ENCODE peak calls at places on chromosomes 5 and 9, in seven cellular contexts. T, L, V, B, P, F and W are unnamed samples. For H3K4me1, the result is how much of the 10 kb centered on the place peaks cover.

GRCh38 chr9:136010615-136011341 is 49.6 kb upstream of the UBAC1 start:
- DNase-seq in T (no peak), L (no peak), V (no peak), B (no peak), P (no peak), F (no peak), W (no peak)

GRCh38 chr5:14683906-14684455 is 19.5 kb downstream of the OTULIN start:
- DNase-seq in T (no peak), L (no peak), V (no peak), B (no peak), P (no peak), F (no peak), W (no peak)

GRCh38 chr5:26700759-26701384 is 337.5 kb downstream of the CDH9 start:
- DNase-seq in T (peak), L (no peak), V (no peak), B (peak), P (no peak), F (no peak), W (no peak)

GRCh38 chr5:90519081-90519480 is 10.3 kb downstream of the LYSMD3 start:
- DNase-seq in T (no peak), L (no peak), V (no peak), B (no peak), P (no peak), F (no peak), W (no peak)

GRCh38 chr9:85522459-85523092 is 219.2 kb downstream of the AGTPBP1 start:
- DNase-seq in T (peak), L (peak), V (no peak), B (peak), P (no peak), F (no peak), W (peak)

GRCh38 chr9:111925784-111926183 is 29.2 kb downstream of the UGCG start:
- DNase-seq in T (no peak), L (no peak), V (no peak), B (no peak), P (no peak), F (no peak), W (no peak)

GRCh38 chr9:18359335-18359734 is 114.6 kb upstream of the ADAMTSL1 start:
- DNase-seq in T (no peak), L (peak), V (no peak), B (no peak), P (no peak), F (no peak), W (no peak)

GRCh38 chr9:20591223-20591622 is 31.1 kb downstream of the MLLT3 start:
- DNase-seq in T (no peak), L (no peak), V (no peak), B (no peak), P (no peak), F (no peak), W (no peak)

DNA sequence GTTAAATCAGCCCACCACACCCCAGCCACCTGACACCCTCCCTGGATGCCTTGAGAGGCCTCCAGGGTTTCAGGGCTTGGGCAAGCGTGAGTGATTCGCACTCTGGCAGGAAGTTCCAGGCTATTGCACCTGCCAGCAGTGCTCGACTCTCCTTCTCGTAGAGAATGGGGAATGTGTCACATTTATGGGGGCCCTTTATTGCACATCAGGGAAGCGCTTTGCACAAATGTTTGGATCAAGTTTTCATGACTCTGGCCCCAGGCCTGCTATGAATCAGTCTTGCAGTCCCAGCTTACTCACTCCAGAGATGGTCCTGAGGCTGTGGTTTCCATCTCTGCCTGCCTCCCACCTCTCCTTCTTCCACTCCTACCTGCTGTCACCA is 66.1 kb upstream of the ADRA1B start:
- DNase-seq in T (no peak), L (peak), V (no peak), B (no peak), P (no peak), F (no peak), W (no peak)
- H3K27ac ChIP-seq in T (no peak), L (no peak), V (no peak), B (no peak), P (no peak), F (no peak), W (no peak)

GRCh38 chr5:139839918-139840317 is 44.3 kb downstream of the PSD2 start:
- DNase-seq in T (no peak), L (no peak), V (no peak), B (no peak), P (peak), F (no peak), W (peak)
- TF ChIP-seq CTCF in T (no peak), L (no peak), V (no peak), B (no peak), P (no peak), F (no peak), W (no peak)

GRCh38 chr5:160484644-160485043 is 63.0 kb downstream of the PTTG1 start:
- DNase-seq in T (no peak), L (no peak), V (no peak), B (no peak), P (no peak), F (no peak), W (no peak)
- H3K4me1 ChIP-seq in T (under half), L (under half), V (under half), B (under half), P (under half), F (under half), W (under half)

GRCh38 chr5:160464466-160464797 is 42.8 kb downstream of the PTTG1 start:
- DNase-seq in T (no peak), L (no peak), V (no peak), B (no peak), P (no peak), F (no peak), W (no peak)
- H3K27ac ChIP-seq in T (no peak), L (no peak), V (no peak), B (no peak), P (no peak), F (no peak), W (no peak)

GRCh38 chr9:132412089-132412488 is 2.1 kb downstream of the CFAP77 start:
- DNase-seq in T (peak), L (peak), V (no peak), B (peak), P (no peak), F (no peak), W (no peak)
- TF ChIP-seq CTCF in T (peak), L (peak), V (peak), B (peak), P (peak), F (no peak), W (peak)

DNA sequence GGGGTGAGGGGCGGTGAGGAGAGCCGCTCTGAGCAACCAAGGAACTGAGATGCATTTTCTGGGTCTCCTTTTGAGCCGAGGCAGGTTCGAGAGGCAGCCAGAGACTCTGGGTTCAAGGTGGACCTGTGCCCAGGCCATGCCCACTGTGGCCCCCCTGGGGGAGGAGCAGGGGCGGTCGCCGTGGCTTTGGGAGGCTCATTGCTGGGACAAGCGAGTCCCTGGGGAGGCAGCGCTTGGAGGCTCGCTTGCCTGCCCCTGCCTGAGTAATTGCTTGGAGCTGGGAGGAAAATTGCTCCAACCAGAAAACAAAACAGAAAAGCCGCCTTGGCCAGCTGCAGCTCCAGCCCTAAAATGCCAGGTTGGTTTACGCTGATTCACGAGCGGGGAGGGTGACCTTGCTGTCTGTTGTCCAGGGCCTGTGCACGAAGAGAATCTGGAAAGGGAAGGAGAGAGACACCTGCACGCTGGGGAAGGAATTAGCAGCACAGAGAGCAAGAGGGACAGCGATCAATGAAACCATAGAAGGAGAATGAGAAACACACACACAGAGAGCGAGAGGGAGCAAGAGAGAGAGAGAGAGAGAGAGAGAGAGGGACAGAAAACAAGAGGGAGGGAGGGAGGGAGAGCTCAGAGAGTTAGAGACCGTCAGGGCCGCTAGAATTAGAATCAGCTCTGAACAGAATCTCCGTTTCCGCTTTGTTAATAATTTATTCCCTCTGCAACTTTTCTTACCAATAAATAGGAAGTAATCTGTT is 25.3 kb downstream of the NTNG2 start:
- DNase-seq in T (no peak), L (no peak), V (no peak), B (no peak), P (no peak), F (no peak), W (no peak)
- H3K4me1 ChIP-seq in T (under half), L (under half), V (under half), B (under half), P (under half), F (under half), W (under half)

GRCh38 chr5:58181578-58182286 is 278.2 kb downstream of the PLK2 start:
- DNase-seq in T (no peak), L (no peak), V (no peak), B (no peak), P (no peak), F (no peak), W (no peak)
- H3K27ac ChIP-seq in T (no peak), L (no peak), V (no peak), B (no peak), P (no peak), F (no peak), W (no peak)

DNA sequence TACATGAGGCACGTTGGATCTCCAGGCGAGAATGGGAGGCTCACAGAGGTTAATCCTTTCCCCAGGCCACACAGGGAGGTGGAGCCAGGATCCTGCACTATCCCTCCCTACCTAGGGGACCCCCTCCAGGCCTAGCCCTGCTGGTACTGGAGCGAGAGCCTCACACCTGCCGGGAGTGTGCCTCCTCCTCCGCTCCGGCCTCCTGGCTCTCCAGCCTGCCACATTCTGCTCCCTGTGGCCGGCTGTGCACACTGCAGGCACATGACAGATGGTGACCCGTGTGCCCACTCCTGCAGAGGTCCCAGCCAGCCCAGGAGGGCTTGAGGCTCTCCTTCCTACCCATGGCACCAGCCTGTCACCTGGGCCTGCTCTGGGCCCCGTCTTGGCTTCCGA is 93.4 kb downstream of the RXRA start:
- DNase-seq in T (peak), L (no peak), V (no peak), B (no peak), P (no peak), F (no peak), W (no peak)
- TF ChIP-seq CTCF in T (peak), L (no peak), V (peak), B (peak), P (peak), F (no peak), W (no peak)

DNA sequence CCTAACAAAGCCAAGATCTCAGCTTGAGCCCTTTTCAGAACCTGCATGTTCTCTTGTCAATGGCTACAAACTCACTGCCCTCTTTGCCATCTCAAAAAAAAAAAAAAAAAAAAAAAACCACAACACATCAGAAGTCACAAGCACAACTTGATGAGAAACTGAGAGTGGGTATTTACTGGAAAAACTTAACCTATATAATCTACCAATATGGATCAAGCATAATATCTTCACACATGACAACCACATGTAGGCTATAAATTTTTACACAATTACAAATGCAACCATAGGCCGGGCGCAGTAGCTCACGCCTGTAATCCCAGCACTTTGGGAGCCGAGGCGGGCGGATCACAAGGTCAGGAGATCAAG is 9.0 kb downstream of the MTMR12 start:
- DNase-seq in T (no peak), L (no peak), V (no peak), B (no peak), P (no peak), F (no peak), W (no peak)
- H3K4me1 ChIP-seq in T (under half), L (under half), V (half or more), B (under half), P (under half), F (under half), W (under half)